ENCODE peak calls at places on chromosome 2, in seven cellular contexts. One of them, this sample, is unnamed.
A peak's percentile ranks its signal among the peaks of the same experiment; 100 is the strongest.

GRCh38 chr2:109380502-109381326 is 233.1 kb downstream of the SEPTIN10 start:
- DNase-seq in OCI-LY7: no peak
- DNase-seq in stimulated activated CD4-positive, alpha-beta T cell treated with anti-CD3 and anti-CD28 coated beads, Interleukin-2, amount 100 ng/mL, for 48 hours: no peak
- DNase-seq in Kasumi-1: no peak
- DNase-seq in anterior cingulate cortex: no peak
- DNase-seq in NCI-H226: no peak
- DNase-seq in MCF 10A: peak; percentile 17
- DNase-seq in this sample: no peak

GRCh38 chr2:133485868-133486267 is 82.4 kb downstream of the NCKAP5 start:
- DNase-seq in OCI-LY7: no peak
- DNase-seq in stimulated activated CD4-positive, alpha-beta T cell treated with anti-CD3 and anti-CD28 coated beads, Interleukin-2, amount 100 ng/mL, for 48 hours: no peak
- DNase-seq in Kasumi-1: no peak
- DNase-seq in anterior cingulate cortex: no peak
- DNase-seq in NCI-H226: no peak
- DNase-seq in MCF 10A: no peak
- DNase-seq in this sample: no peak

GRCh38 chr2:224412064-224412921 is 10.4 kb upstream of the FAM124B start:
- DNase-seq in OCI-LY7: no peak
- DNase-seq in stimulated activated CD4-positive, alpha-beta T cell treated with anti-CD3 and anti-CD28 coated beads, Interleukin-2, amount 100 ng/mL, for 48 hours: no peak
- DNase-seq in Kasumi-1: no peak
- DNase-seq in anterior cingulate cortex: peak; percentile 9
- DNase-seq in NCI-H226: peak; percentile 16
- DNase-seq in MCF 10A: no peak
- DNase-seq in this sample: no peak

GRCh38 chr2:45281311-45281710 is 272.1 kb upstream of the SIX2 start:
- DNase-seq in OCI-LY7: no peak
- DNase-seq in stimulated activated CD4-positive, alpha-beta T cell treated with anti-CD3 and anti-CD28 coated beads, Interleukin-2, amount 100 ng/mL, for 48 hours: no peak
- DNase-seq in Kasumi-1: no peak
- DNase-seq in anterior cingulate cortex: no peak
- DNase-seq in NCI-H226: no peak
- DNase-seq in MCF 10A: no peak
- DNase-seq in this sample: no peak

GRCh38 chr2:176093145-176093888 is 796 bp downstream of the HOXD13 start:
- DNase-seq in OCI-LY7: no peak
- DNase-seq in stimulated activated CD4-positive, alpha-beta T cell treated with anti-CD3 and anti-CD28 coated beads, Interleukin-2, amount 100 ng/mL, for 48 hours: no peak
- DNase-seq in Kasumi-1: peak; percentile 37
- DNase-seq in anterior cingulate cortex: no peak
- DNase-seq in NCI-H226: no peak
- DNase-seq in MCF 10A: no peak
- DNase-seq in this sample: no peak

GRCh38 chr2:85662899-85663683 is 4.9 kb downstream of the SFTPB start:
- DNase-seq in OCI-LY7: no peak
- DNase-seq in stimulated activated CD4-positive, alpha-beta T cell treated with anti-CD3 and anti-CD28 coated beads, Interleukin-2, amount 100 ng/mL, for 48 hours: no peak
- DNase-seq in Kasumi-1: no peak
- DNase-seq in anterior cingulate cortex: no peak
- DNase-seq in NCI-H226: peak; percentile 92
- DNase-seq in MCF 10A: peak; percentile 97
- DNase-seq in this sample: no peak

GRCh38 chr2:37000273-37000780 is 34.0 kb upstream of the STRN start:
- DNase-seq in OCI-LY7: no peak
- DNase-seq in stimulated activated CD4-positive, alpha-beta T cell treated with anti-CD3 and anti-CD28 coated beads, Interleukin-2, amount 100 ng/mL, for 48 hours: no peak
- DNase-seq in Kasumi-1: no peak
- DNase-seq in anterior cingulate cortex: no peak
- DNase-seq in NCI-H226: peak; percentile 17
- DNase-seq in MCF 10A: no peak
- DNase-seq in this sample: no peak

GRCh38 chr2:128291161-128291843 is 27.4 kb downstream of the HS6ST1 start:
- DNase-seq in OCI-LY7: no peak
- DNase-seq in stimulated activated CD4-positive, alpha-beta T cell treated with anti-CD3 and anti-CD28 coated beads, Interleukin-2, amount 100 ng/mL, for 48 hours: no peak
- DNase-seq in Kasumi-1: no peak
- DNase-seq in anterior cingulate cortex: no peak
- DNase-seq in NCI-H226: no peak
- DNase-seq in MCF 10A: no peak
- DNase-seq in this sample: no peak

GRCh38 chr2:219430633-219431615 is 3.7 kb upstream of the SPEG start:
- DNase-seq in OCI-LY7: peak; percentile 27
- DNase-seq in stimulated activated CD4-positive, alpha-beta T cell treated with anti-CD3 and anti-CD28 coated beads, Interleukin-2, amount 100 ng/mL, for 48 hours: no peak
- DNase-seq in Kasumi-1: no peak
- DNase-seq in anterior cingulate cortex: no peak
- DNase-seq in NCI-H226: no peak
- DNase-seq in MCF 10A: peak; percentile 60
- DNase-seq in this sample: no peak

GRCh38 chr2:101188683-101189405 is 37.7 kb upstream of the TBC1D8 start:
- DNase-seq in OCI-LY7: peak; percentile 4
- DNase-seq in stimulated activated CD4-positive, alpha-beta T cell treated with anti-CD3 and anti-CD28 coated beads, Interleukin-2, amount 100 ng/mL, for 48 hours: no peak
- DNase-seq in Kasumi-1: no peak
- DNase-seq in anterior cingulate cortex: no peak
- DNase-seq in NCI-H226: no peak
- DNase-seq in MCF 10A: peak; percentile 42
- DNase-seq in this sample: no peak

GRCh38 chr2:186641132-186641806 is 51.4 kb downstream of the ITGAV start:
- DNase-seq in OCI-LY7: no peak
- DNase-seq in stimulated activated CD4-positive, alpha-beta T cell treated with anti-CD3 and anti-CD28 coated beads, Interleukin-2, amount 100 ng/mL, for 48 hours: no peak
- DNase-seq in Kasumi-1: no peak
- DNase-seq in anterior cingulate cortex: no peak
- DNase-seq in NCI-H226: no peak
- DNase-seq in MCF 10A: no peak
- DNase-seq in this sample: no peak

GRCh38 chr2:16093639-16094447 is 153.5 kb downstream of the MYCN start:
- DNase-seq in OCI-LY7: no peak
- DNase-seq in stimulated activated CD4-positive, alpha-beta T cell treated with anti-CD3 and anti-CD28 coated beads, Interleukin-2, amount 100 ng/mL, for 48 hours: no peak
- DNase-seq in Kasumi-1: no peak
- DNase-seq in anterior cingulate cortex: no peak
- DNase-seq in NCI-H226: no peak
- DNase-seq in MCF 10A: no peak
- DNase-seq in this sample: no peak

GRCh38 chr2:71801969-71802368 is 345.7 kb downstream of the CYP26B1 start:
- DNase-seq in OCI-LY7: no peak
- DNase-seq in stimulated activated CD4-positive, alpha-beta T cell treated with anti-CD3 and anti-CD28 coated beads, Interleukin-2, amount 100 ng/mL, for 48 hours: no peak
- DNase-seq in Kasumi-1: peak; percentile 8
- DNase-seq in anterior cingulate cortex: no peak
- DNase-seq in NCI-H226: no peak
- DNase-seq in MCF 10A: peak; percentile 75
- DNase-seq in this sample: no peak

GRCh38 chr2:65576861-65577601 is 144.6 kb upstream of the SPRED2 start:
- DNase-seq in OCI-LY7: no peak
- DNase-seq in stimulated activated CD4-positive, alpha-beta T cell treated with anti-CD3 and anti-CD28 coated beads, Interleukin-2, amount 100 ng/mL, for 48 hours: no peak
- DNase-seq in Kasumi-1: no peak
- DNase-seq in anterior cingulate cortex: no peak
- DNase-seq in NCI-H226: peak; percentile 91
- DNase-seq in MCF 10A: peak; percentile 89
- DNase-seq in this sample: no peak

GRCh38 chr2:23602113-23602512 is 217.1 kb downstream of the KLHL29 start:
- DNase-seq in OCI-LY7: no peak
- DNase-seq in stimulated activated CD4-positive, alpha-beta T cell treated with anti-CD3 and anti-CD28 coated beads, Interleukin-2, amount 100 ng/mL, for 48 hours: no peak
- DNase-seq in Kasumi-1: no peak
- DNase-seq in anterior cingulate cortex: no peak
- DNase-seq in NCI-H226: peak; percentile 71
- DNase-seq in MCF 10A: peak; percentile 90
- DNase-seq in this sample: no peak

GRCh38 chr2:73870084-73870483 is 22.7 kb upstream of the ACTG2 start:
- DNase-seq in OCI-LY7: no peak
- DNase-seq in stimulated activated CD4-positive, alpha-beta T cell treated with anti-CD3 and anti-CD28 coated beads, Interleukin-2, amount 100 ng/mL, for 48 hours: no peak
- DNase-seq in Kasumi-1: no peak
- DNase-seq in anterior cingulate cortex: no peak
- DNase-seq in NCI-H226: peak; percentile 53
- DNase-seq in MCF 10A: peak; percentile 60
- DNase-seq in this sample: no peak

GRCh38 chr2:236177604-236177966 is 9.4 kb upstream of the GBX2 start:
- DNase-seq in OCI-LY7: no peak
- DNase-seq in stimulated activated CD4-positive, alpha-beta T cell treated with anti-CD3 and anti-CD28 coated beads, Interleukin-2, amount 100 ng/mL, for 48 hours: peak; percentile 49
- DNase-seq in Kasumi-1: no peak
- DNase-seq in anterior cingulate cortex: no peak
- DNase-seq in NCI-H226: no peak
- DNase-seq in MCF 10A: no peak
- DNase-seq in this sample: no peak

GRCh38 chr2:164560181-164560792 is 61.0 kb downstream of the GRB14 start:
- DNase-seq in OCI-LY7: peak; percentile 19
- DNase-seq in stimulated activated CD4-positive, alpha-beta T cell treated with anti-CD3 and anti-CD28 coated beads, Interleukin-2, amount 100 ng/mL, for 48 hours: no peak
- DNase-seq in Kasumi-1: peak; percentile 85
- DNase-seq in anterior cingulate cortex: no peak
- DNase-seq in NCI-H226: no peak
- DNase-seq in MCF 10A: peak; percentile 30
- DNase-seq in this sample: no peak

GRCh38 chr2:55158111-55158814 is 73.8 kb downstream of the CLHC1 start:
- DNase-seq in OCI-LY7: peak; percentile 23
- DNase-seq in stimulated activated CD4-positive, alpha-beta T cell treated with anti-CD3 and anti-CD28 coated beads, Interleukin-2, amount 100 ng/mL, for 48 hours: no peak
- DNase-seq in Kasumi-1: no peak
- DNase-seq in anterior cingulate cortex: no peak
- DNase-seq in NCI-H226: no peak
- DNase-seq in MCF 10A: no peak
- DNase-seq in this sample: no peak

GRCh38 chr2:180618570-180618969 is 361.8 kb upstream of the UBE2E3 start:
- DNase-seq in OCI-LY7: no peak
- DNase-seq in stimulated activated CD4-positive, alpha-beta T cell treated with anti-CD3 and anti-CD28 coated beads, Interleukin-2, amount 100 ng/mL, for 48 hours: no peak
- DNase-seq in Kasumi-1: peak; percentile 91
- DNase-seq in anterior cingulate cortex: no peak
- DNase-seq in NCI-H226: no peak
- DNase-seq in MCF 10A: no peak
- DNase-seq in this sample: no peak

GRCh38 chr2:73877071-73877802 is 15.6 kb upstream of the ACTG2 start:
- DNase-seq in OCI-LY7: no peak
- DNase-seq in stimulated activated CD4-positive, alpha-beta T cell treated with anti-CD3 and anti-CD28 coated beads, Interleukin-2, amount 100 ng/mL, for 48 hours: no peak
- DNase-seq in Kasumi-1: peak; percentile 7
- DNase-seq in anterior cingulate cortex: no peak
- DNase-seq in NCI-H226: no peak
- DNase-seq in MCF 10A: no peak
- DNase-seq in this sample: no peak

GRCh38 chr2:220871909-220872308 is 700.2 kb downstream of the EPHA4 start:
- DNase-seq in OCI-LY7: no peak
- DNase-seq in stimulated activated CD4-positive, alpha-beta T cell treated with anti-CD3 and anti-CD28 coated beads, Interleukin-2, amount 100 ng/mL, for 48 hours: no peak
- DNase-seq in Kasumi-1: no peak
- DNase-seq in anterior cingulate cortex: no peak
- DNase-seq in NCI-H226: no peak
- DNase-seq in MCF 10A: no peak
- DNase-seq in this sample: no peak

GRCh38 chr2:167844714-167845530 is 402.5 kb downstream of the STK39 start:
- DNase-seq in OCI-LY7: peak; percentile 14
- DNase-seq in stimulated activated CD4-positive, alpha-beta T cell treated with anti-CD3 and anti-CD28 coated beads, Interleukin-2, amount 100 ng/mL, for 48 hours: no peak
- DNase-seq in Kasumi-1: peak; percentile 34
- DNase-seq in anterior cingulate cortex: no peak
- DNase-seq in NCI-H226: no peak
- DNase-seq in MCF 10A: peak; percentile 34
- DNase-seq in this sample: no peak

GRCh38 chr2:31230751-31231150 is 3.2 kb upstream of the EHD3 start:
- DNase-seq in OCI-LY7: no peak
- DNase-seq in stimulated activated CD4-positive, alpha-beta T cell treated with anti-CD3 and anti-CD28 coated beads, Interleukin-2, amount 100 ng/mL, for 48 hours: no peak
- DNase-seq in Kasumi-1: no peak
- DNase-seq in anterior cingulate cortex: no peak
- DNase-seq in NCI-H226: no peak
- DNase-seq in MCF 10A: no peak
- DNase-seq in this sample: no peak

GRCh38 chr2:220894069-220894468 is 678.0 kb downstream of the EPHA4 start:
- DNase-seq in OCI-LY7: no peak
- DNase-seq in stimulated activated CD4-positive, alpha-beta T cell treated with anti-CD3 and anti-CD28 coated beads, Interleukin-2, amount 100 ng/mL, for 48 hours: no peak
- DNase-seq in Kasumi-1: no peak
- DNase-seq in anterior cingulate cortex: no peak
- DNase-seq in NCI-H226: peak; percentile 80
- DNase-seq in MCF 10A: no peak
- DNase-seq in this sample: no peak

GRCh38 chr2:120919771-120920437 is 184.2 kb downstream of the GLI2 start:
- DNase-seq in OCI-LY7: no peak
- DNase-seq in stimulated activated CD4-positive, alpha-beta T cell treated with anti-CD3 and anti-CD28 coated beads, Interleukin-2, amount 100 ng/mL, for 48 hours: no peak
- DNase-seq in Kasumi-1: no peak
- DNase-seq in anterior cingulate cortex: no peak
- DNase-seq in NCI-H226: no peak
- DNase-seq in MCF 10A: no peak
- DNase-seq in this sample: no peak

This sample was measured in NK-92 treated with Interleukin-12 subunit alpha and Interleukin-12 subunit beta, amount 100 ng/mL, for 24 hours.